ENCODE peak calls at places on chromosomes 2 and 18, in seven cellular contexts. K is left ventricle myocardium inferior, V is AG09309, J is foreskin fibroblast, X is hepatocyte, P is A549, G is thyroid gland. T is an unnamed sample.
A peak's percentile ranks its signal among the peaks of the same experiment; 100 is the strongest.

GRCh38 chr2:84636080-84636971 is 120.0 kb downstream of the DNAH6 start:
- DNase-seq in K (no peak), V (no peak), J (no peak), X (no peak), P (no peak), G (no peak), T (no peak)

GRCh38 chr2:148540022-148540421 is 104.5 kb upstream of the EPC2 start:
- DNase-seq in K (no peak), V (no peak), J (no peak), X (no peak), P (no peak), G (no peak), T (no peak)

GRCh38 chr2:40256649-40257048 is 195.2 kb downstream of the SLC8A1 start:
- DNase-seq in K (no peak), V (no peak), J (no peak), X (no peak), P (peak; percentile 11), G (no peak), T (no peak)

GRCh38 chr2:92073815-92074548 is 2797.2 kb upstream of the TEKT4 start:
- DNase-seq in K (no peak), V (no peak), J (no peak), X (no peak), P (no peak), G (no peak), T (no peak)

GRCh38 chr2:98901702-98902101 is 34.3 kb downstream of the CRACDL start:
- DNase-seq in K (no peak), V (no peak), J (no peak), X (no peak), P (no peak), G (no peak), T (no peak)

GRCh38 chr2:234074751-234075520 is 24.4 kb downstream of the SPP2 start:
- DNase-seq in K (no peak), V (no peak), J (no peak), X (no peak), P (no peak), G (no peak), T (no peak)

GRCh38 chr2:71689393-71689792 is 236.0 kb downstream of the DYSF start:
- DNase-seq in K (peak; percentile 48), V (no peak), J (no peak), X (no peak), P (no peak), G (no peak), T (no peak)

GRCh38 chr2:190499976-190500588 is 34.4 kb downstream of the NEMP2 start:
- DNase-seq in K (no peak), V (no peak), J (no peak), X (no peak), P (no peak), G (no peak), T (no peak)

GRCh38 chr2:184562532-184562931 is 35.8 kb upstream of the ZNF804A start:
- DNase-seq in K (no peak), V (no peak), J (peak; percentile 9), X (no peak), P (no peak), G (no peak), T (no peak)

GRCh38 chr2:101812226-101812625 is 114.7 kb downstream of the MAP4K4 start:
- DNase-seq in K (no peak), V (no peak), J (no peak), X (no peak), P (no peak), G (no peak), T (no peak)

GRCh38 chr2:202104286-202104870 is 31.3 kb downstream of the KIAA2012 start:
- DNase-seq in K (no peak), V (no peak), J (peak; percentile 44), X (peak; percentile 65), P (peak; percentile 31), G (no peak), T (peak; percentile 41)

GRCh38 chr2:101433465-101433864 is 41.4 kb downstream of the RFX8 start:
- DNase-seq in K (no peak), V (no peak), J (no peak), X (no peak), P (no peak), G (no peak), T (no peak)

GRCh38 chr2:82023710-82024109 is 1719.2 kb upstream of the LRRTM1 start:
- DNase-seq in K (no peak), V (no peak), J (no peak), X (peak; percentile 19), P (no peak), G (no peak), T (no peak)

GRCh38 chr2:21256006-21256405 is 132.2 kb downstream of the TDRD15 start:
- DNase-seq in K (no peak), V (no peak), J (no peak), X (no peak), P (no peak), G (no peak), T (no peak)

GRCh38 chr2:60047347-60047746 is 506.1 kb downstream of the BCL11A start:
- DNase-seq in K (no peak), V (no peak), J (no peak), X (no peak), P (no peak), G (no peak), T (no peak)

GRCh38 chr2:119292226-119292625 is 68.6 kb downstream of the STEAP3 start:
- DNase-seq in K (no peak), V (no peak), J (peak; percentile 16), X (peak; percentile 28), P (no peak), G (peak; percentile 73), T (no peak)

GRCh38 chr2:204604061-204604460 is 58.8 kb downstream of the PARD3B start:
- DNase-seq in K (no peak), V (no peak), J (no peak), X (no peak), P (no peak), G (no peak), T (no peak)

GRCh38 chr2:196239622-196240587 is 68.5 kb upstream of the STK17B start:
- DNase-seq in K (peak; percentile 52), V (no peak), J (peak; percentile 44), X (no peak), P (no peak), G (peak; percentile 32), T (no peak)

GRCh38 chr2:230640540-230641011 is 72.1 kb upstream of the CAB39 start:
- DNase-seq in K (no peak), V (peak; percentile 54), J (peak; percentile 20), X (no peak), P (no peak), G (no peak), T (no peak)

GRCh38 chr18:48921305-48922202 is 29.2 kb downstream of the SMAD7 start:
- DNase-seq in K (no peak), V (no peak), J (no peak), X (no peak), P (no peak), G (no peak), T (no peak)

GRCh38 chr2:26849056-26850001 is 1.4 kb downstream of the DPYSL5 start:
- DNase-seq in K (no peak), V (no peak), J (no peak), X (peak; percentile 11), P (no peak), G (no peak), T (no peak)

DNA sequence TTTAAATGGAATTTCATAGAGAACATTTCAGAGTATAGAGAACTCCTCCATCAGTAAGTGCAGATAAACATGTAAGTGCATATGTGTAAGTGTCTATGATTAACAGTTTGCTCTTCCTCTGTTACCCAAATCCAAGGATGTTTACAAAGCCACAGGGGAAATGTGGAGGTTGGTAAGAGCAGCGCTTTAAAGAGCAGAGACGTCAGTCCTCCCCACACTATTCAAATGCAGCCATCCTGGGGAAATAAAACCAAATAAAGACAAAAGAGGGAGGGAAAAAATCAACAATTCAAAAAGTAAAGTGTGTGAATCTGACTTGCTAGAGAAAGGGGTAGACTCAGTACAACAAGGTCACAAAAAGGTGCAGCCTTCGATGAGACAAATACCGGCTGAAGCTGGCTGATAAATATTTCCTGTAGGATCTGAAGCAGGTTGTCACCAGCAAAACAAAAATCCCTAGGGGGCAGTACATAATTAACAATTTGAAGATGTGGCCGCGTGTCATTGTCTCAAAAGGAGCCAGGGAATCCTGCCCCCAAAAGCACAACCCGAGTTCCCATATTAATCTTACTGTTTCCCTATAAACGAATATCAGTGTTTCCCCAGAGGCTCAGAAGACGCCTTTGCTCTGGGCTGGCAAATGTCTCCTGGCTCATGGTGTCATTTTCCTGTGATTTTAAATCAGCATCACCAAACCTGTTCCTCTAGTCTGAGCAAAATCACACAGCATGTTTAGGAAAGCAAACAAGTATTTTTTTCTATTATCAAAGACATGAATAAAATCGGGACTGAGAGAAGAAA is 216.5 kb downstream of the CDCA7 start:
- DNase-seq in K (no peak), V (peak; percentile 10), J (no peak), X (peak; percentile 67), P (peak; percentile 62), G (peak; percentile 16), T (no peak)
- TF ChIP-seq CTCF in K (peak; percentile 59), V (peak; percentile 39), J (peak; percentile 38), X (peak; percentile 61), P (peak; percentile 80), G (peak; percentile 20), T (peak; percentile 34)

DNA sequence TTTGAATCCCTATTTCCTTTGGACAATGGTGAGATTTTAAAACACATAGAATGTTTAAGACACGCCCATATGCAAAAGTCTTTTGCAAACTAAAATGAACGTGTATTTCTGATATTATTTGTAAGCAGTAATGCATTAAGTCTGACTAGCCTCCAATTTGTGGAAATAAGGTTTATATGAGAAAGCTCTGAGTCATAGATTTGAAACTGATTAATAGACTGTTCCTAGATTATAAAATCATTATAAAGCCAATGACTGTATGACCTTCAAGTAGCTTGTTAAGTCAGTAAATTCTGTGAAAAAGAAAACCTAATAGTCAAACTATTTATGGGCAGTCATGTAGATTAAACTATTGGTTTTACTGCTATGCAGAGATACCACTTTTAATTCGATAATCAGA is 12.8 kb upstream of the EFEMP1 start:
- DNase-seq in K (no peak), V (no peak), J (no peak), X (no peak), P (no peak), G (no peak), T (no peak)
- H3K4me3 ChIP-seq in K (no peak overlapping the region), V (no peak overlapping the region), J (no peak overlapping the region), X (no peak overlapping the region), P (no peak overlapping the region), G (no peak overlapping the region), T (no peak overlapping the region)

GRCh38 chr18:58800582-58800981 is 64.1 kb upstream of the ZNF532 start:
- DNase-seq in K (no peak), V (no peak), J (no peak), X (no peak), P (no peak), G (no peak), T (no peak)

GRCh38 chr18:58792086-58792485 is 72.6 kb upstream of the ZNF532 start:
- DNase-seq in K (no peak), V (no peak), J (no peak), X (no peak), P (no peak), G (no peak), T (no peak)

GRCh38 chr18:58793361-58793760 is 71.3 kb upstream of the ZNF532 start:
- DNase-seq in K (no peak), V (peak; percentile 75), J (peak; percentile 74), X (no peak), P (peak; percentile 31), G (no peak), T (peak; percentile 88)

GRCh38 chr18:58796205-58796604 is 68.5 kb upstream of the ZNF532 start:
- DNase-seq in K (no peak), V (no peak), J (no peak), X (no peak), P (no peak), G (no peak), T (no peak)
- TF ChIP-seq CTCF in K (no peak), V (no peak), J (no peak), X (no peak), P (no peak), G (no peak), T (no peak)

GRCh38 chr2:188978291-188979081 is 4.3 kb downstream of the COL3A1 start:
- DNase-seq in K (no peak), V (no peak), J (peak; percentile 61), X (peak; percentile 70), P (no peak), G (peak; percentile 23), T (no peak)
- H3K4me3 ChIP-seq in K (peak overlapping the region; percentile 64), V (peak overlapping the region; percentile 3), J (peak overlapping the region; percentile 81), X (peak overlapping the region; percentile 50), P (no peak overlapping the region), G (no peak overlapping the region), T (peak overlapping the region; percentile 74)

T was measured in HFF-Myc.